ENCODE peak calls at places on chromosomes 16 and 17, in four cellular contexts. R is heart right ventricle, U is upper lobe of left lung, A is stomach. L is an unnamed sample.

GRCh38 chr16:851871-852270 is 51.3 kb upstream of the GNG13 start:
- DNase-seq in A (no peak), U (peak), R (no peak), L (no peak)

GRCh38 chr17:40293363-40293762 is 5.7 kb downstream of the CDC6 start:
- DNase-seq in U (no peak), R (no peak), A (no peak), L (no peak)

GRCh38 chr17:55710829-55711496 is 11.7 kb downstream of the TMEM100 start:
- DNase-seq in R (no peak), U (no peak), A (no peak), L (no peak)

GRCh38 chr17:83037084-83037950 is 42.1 kb upstream of the METRNL start:
- DNase-seq in A (no peak), R (no peak), U (peak), L (no peak)

GRCh38 chr16:31430380-31431052 is 2.4 kb upstream of the COX6A2 start:
- DNase-seq in R (no peak), A (no peak), U (no peak), L (no peak)

GRCh38 chr16:2150418-2151187 is 2.2 kb downstream of the RAB26 start:
- DNase-seq in U (peak), A (peak), R (no peak), L (no peak)

GRCh38 chr17:67506966-67507365 is 129.9 kb downstream of the PITPNC1 start:
- DNase-seq in U (no peak), A (no peak), R (no peak), L (peak)

GRCh38 chr16:57406881-57407280 is 2.3 kb downstream of the CCL17 start:
- DNase-seq in R (no peak), U (no peak), A (no peak), L (no peak)

GRCh38 chr17:77995146-77995852 is 36.8 kb downstream of the TNRC6C start:
- DNase-seq in R (peak), U (no peak), A (no peak), L (no peak)

GRCh38 chr17:46764709-46765401 is 53.6 kb downstream of the WNT3 start:
- DNase-seq in R (peak), U (no peak), A (peak), L (no peak)

GRCh38 chr17:8223356-8224063 is 13.1 kb upstream of the AURKB start:
- DNase-seq in U (peak), A (peak), R (peak), L (no peak)

GRCh38 chr17:82160081-82160480 is 52.6 kb downstream of the CCDC57 start:
- DNase-seq in A (no peak), U (no peak), R (no peak), L (peak)

GRCh38 chr17:7313890-7314718 is 1.1 kb downstream of the GPS2 start:
- DNase-seq in U (no peak), A (no peak), R (no peak), L (no peak)

GRCh38 chr16:73356401-73357079 is 308.6 kb upstream of the ZFHX3 start:
- DNase-seq in U (no peak), A (no peak), R (no peak), L (no peak)

GRCh38 chr17:9645858-9646555 is 690 bp downstream of the USP43 start:
- DNase-seq in A (peak), R (peak), U (peak), L (no peak)

GRCh38 chr16:48740964-48741363 is 131.0 kb upstream of the N4BP1 start:
- DNase-seq in R (no peak), U (no peak), A (no peak), L (no peak)

GRCh38 chr16:83187404-83187803 is 560.6 kb downstream of the CDH13 start:
- DNase-seq in R (no peak), U (no peak), A (no peak), L (peak)

GRCh38 chr17:2689411-2690164 is 22.0 kb downstream of the CLUH start:
- DNase-seq in U (peak), A (no peak), R (peak), L (no peak)

GRCh38 chr17:72305472-72305871 is 184.7 kb downstream of the SOX9 start:
- DNase-seq in U (no peak), A (no peak), R (no peak), L (no peak)

GRCh38 chr16:53769185-53769584 is 65.2 kb downstream of the FTO start:
- DNase-seq in A (no peak), R (no peak), U (no peak), L (no peak)

GRCh38 chr16:81500833-81501521 is 56.4 kb downstream of the CMIP start:
- DNase-seq in A (no peak), R (no peak), U (no peak), L (no peak)

GRCh38 chr17:41538565-41538991 is 10.5 kb upstream of the KRT19 start:
- DNase-seq in R (no peak), U (no peak), A (no peak), L (no peak)

GRCh38 chr16:10557750-10558149 is 22.6 kb downstream of the EMP2 start:
- DNase-seq in A (no peak), U (no peak), R (no peak), L (no peak)
- H3K27ac ChIP-seq in A (peak), U (peak), R (peak), L (no peak)

GRCh38 chr17:18089613-18090012 is 1.9 kb downstream of the DRG2 start:
- DNase-seq in A (no peak), R (no peak), U (no peak), L (no peak)

GRCh38 chr17:18084256-18084655 is 3.5 kb upstream of the DRG2 start:
- DNase-seq in R (no peak), U (no peak), A (no peak), L (no peak)

GRCh38 chr17:18093616-18094408 is 6.1 kb downstream of the DRG2 start:
- DNase-seq in R (peak), U (no peak), A (no peak), L (peak)

DNA sequence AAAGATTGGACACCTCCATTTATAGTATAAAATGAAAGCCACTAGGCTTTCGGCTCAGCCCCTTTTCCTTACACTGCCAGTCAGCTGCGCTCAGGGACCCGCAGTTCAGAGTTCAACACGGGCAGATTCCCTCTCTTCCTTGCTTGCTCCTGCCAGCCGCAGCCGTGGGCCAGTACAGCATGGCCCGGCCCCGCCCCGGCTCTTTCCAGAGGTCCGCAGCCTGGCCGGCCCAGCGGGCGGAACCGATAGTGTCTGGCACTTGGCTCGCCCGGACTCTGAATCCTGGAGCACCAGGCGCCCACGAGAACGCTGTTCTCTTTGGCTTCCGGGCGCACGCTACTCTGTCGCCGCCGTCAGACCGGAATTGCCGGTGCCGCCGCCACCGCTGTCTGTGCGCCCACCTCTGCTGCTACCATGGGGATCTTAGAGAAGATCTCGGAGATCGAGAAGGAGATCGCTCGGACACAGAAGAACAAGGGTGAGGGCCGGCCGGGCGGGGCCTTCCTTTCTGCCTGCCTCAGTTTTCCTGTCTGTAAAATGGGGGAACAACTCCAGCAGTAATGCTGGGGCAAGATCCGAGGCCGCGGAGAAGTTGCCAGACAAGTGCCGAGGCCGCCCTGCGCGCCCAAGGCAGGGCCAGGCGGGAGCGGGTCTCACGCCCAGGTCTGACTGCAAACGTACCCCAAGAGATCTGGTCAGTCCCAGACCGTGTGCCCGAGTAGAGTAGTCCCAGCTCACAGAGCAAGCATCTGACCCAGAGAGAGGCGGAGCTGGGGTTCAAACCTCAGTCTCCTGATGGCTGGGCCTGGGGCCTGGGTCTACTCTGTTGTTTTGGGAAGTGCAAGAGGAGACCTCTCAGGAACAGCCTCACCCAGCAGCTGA is at the start of gene DRG2:
- DNase-seq in A (peak), R (peak), U (peak), L (peak)
- TF ChIP-seq CTCF in A (no peak), R (no peak), U (no peak), L (peak)

DNA sequence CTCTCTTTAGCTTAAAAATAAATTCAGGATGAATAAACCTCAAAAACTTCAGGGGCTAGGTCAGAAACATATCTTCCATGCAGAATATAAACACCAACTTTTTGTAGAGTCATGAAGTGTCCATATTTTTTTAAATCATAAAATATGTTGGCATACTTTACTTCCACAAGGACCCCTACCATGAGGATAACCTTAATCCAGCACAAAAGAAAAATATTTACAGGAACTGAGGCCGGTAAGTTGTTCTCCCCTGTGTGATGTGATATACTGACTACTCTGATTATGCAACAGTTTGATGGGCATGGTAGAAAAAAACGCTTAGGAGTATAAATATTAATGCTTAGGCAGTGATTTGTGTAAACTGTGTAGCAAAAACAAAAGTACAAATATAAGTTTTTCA is 264.8 kb upstream of the CDH11 start:
- DNase-seq in U (no peak), R (no peak), A (no peak), L (no peak)
- H3K4me3 ChIP-seq in U (no peak), R (no peak), A (no peak), L (no peak)

DNA sequence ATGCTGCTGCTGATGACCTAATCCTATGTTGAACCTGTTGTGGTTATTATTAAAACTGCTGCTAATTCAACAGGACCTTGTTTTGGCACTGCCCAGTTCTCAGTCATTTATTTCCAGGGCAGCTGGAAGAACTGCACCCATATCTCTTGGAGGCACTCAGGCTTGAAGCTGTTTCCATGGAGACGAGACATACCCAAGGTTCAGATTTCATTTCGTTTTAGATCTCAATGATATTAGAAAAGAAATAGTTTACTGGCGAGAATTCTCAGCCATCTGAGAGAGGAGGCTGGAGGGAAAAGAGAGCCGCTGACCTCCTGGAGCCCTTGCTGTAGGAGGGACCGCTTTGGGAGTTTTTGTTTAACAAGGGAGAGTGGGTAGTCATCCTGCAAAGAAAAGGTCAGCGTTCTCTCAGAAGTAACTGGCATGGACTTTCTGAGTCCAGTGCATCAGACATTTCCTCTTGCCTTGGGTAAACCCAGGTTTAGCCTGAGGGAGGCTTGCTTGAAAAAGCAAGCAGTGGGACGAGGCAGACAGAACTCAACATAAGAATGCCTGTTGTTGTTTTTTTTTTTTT is 75.4 kb downstream of the YPEL2 start:
- DNase-seq in U (no peak), A (no peak), R (no peak), L (no peak)
- H3K27ac ChIP-seq in U (no peak), A (no peak), R (no peak), L (no peak)

L was measured in keratinocyte.